ENCODE peak calls at places on chromosomes 3 and 15, in seven cellular contexts. I is SW480; E is NT2/D1; W is lower lobe of right lung; O is stimulated activated CD4-positive, alpha-beta T cell treated with anti-CD3 and anti-CD28 coated beads, Interleukin-2, amount 100 ng/mL, for 24 hours; K is thoracic aorta; A is left ventricle myocardium inferior. B is an unnamed sample.

GRCh38 chr3:12458901-12459300 is 25.4 kb upstream of the TSEN2 start:
- DNase-seq in A (no peak), K (no peak), W (peak; percentile 88), I (no peak), E (no peak), O (no peak), B (no peak)

GRCh38 chr3:174202561-174202960 is 656.6 kb upstream of the NAALADL2 start:
- DNase-seq in I (no peak), W (no peak), E (no peak), O (no peak), K (no peak), A (no peak), B (peak; percentile 23)

GRCh38 chr3:146685050-146685814 is 80.1 kb upstream of the PLSCR5 start:
- DNase-seq in I (no peak), W (no peak), A (no peak), K (no peak), O (no peak), E (no peak), B (no peak)

GRCh38 chr3:134315286-134316106 is 58.8 kb downstream of the AMOTL2 start:
- DNase-seq in A (peak; percentile 83), I (no peak), K (peak; percentile 71), O (no peak), W (no peak), E (no peak), B (peak; percentile 66)

GRCh38 chr3:169812124-169812843 is 386 bp upstream of the LRRIQ4 start:
- DNase-seq in E (peak; percentile 40), I (peak; percentile 77), O (peak; percentile 59), K (no peak), W (peak; percentile 86), A (peak; percentile 72), B (peak; percentile 66)

GRCh38 chr15:74461847-74462511 is 1.0 kb upstream of the UBL7 start:
- DNase-seq in K (no peak), O (no peak), E (no peak), W (no peak), I (peak; percentile 26), A (no peak), B (no peak)

GRCh38 chr3:99134996-99135395 is 233.5 kb upstream of the DCBLD2 start:
- DNase-seq in W (no peak), E (no peak), A (no peak), K (no peak), O (no peak), I (no peak), B (peak; percentile 5)

GRCh38 chr15:77418341-77419049 is 1.4 kb downstream of the PEAK1 start:
- DNase-seq in E (no peak), A (no peak), O (no peak), I (no peak), W (no peak), K (no peak), B (no peak)

GRCh38 chr15:68441045-68441743 is 9.2 kb upstream of the ITGA11 start:
- DNase-seq in A (no peak), K (no peak), O (no peak), I (no peak), E (no peak), W (no peak), B (peak; percentile 67)

GRCh38 chr3:29802057-29802456 is 521.2 kb downstream of the RBMS3 start:
- DNase-seq in E (no peak), O (no peak), W (no peak), A (no peak), I (no peak), K (no peak), B (no peak)

GRCh38 chr3:188583476-188584161 is 429.7 kb downstream of the LPP start:
- DNase-seq in A (no peak), W (no peak), O (peak; percentile 25), K (no peak), I (no peak), E (no peak), B (no peak)

GRCh38 chr3:31968391-31968926 is 12.6 kb downstream of the OSBPL10 start:
- DNase-seq in A (no peak), O (no peak), E (no peak), W (no peak), K (no peak), I (peak; percentile 5), B (peak; percentile 83)

GRCh38 chr3:24340161-24340560 is 154.5 kb downstream of the THRB start:
- DNase-seq in O (no peak), I (no peak), W (no peak), E (no peak), K (no peak), A (no peak), B (no peak)

GRCh38 chr3:45232531-45232930 is 6.4 kb upstream of the TMEM158 start:
- DNase-seq in I (no peak), E (no peak), W (no peak), K (no peak), A (no peak), O (no peak), B (no peak)

GRCh38 chr3:126005951-126006350 is 37.0 kb downstream of the ROPN1B start:
- DNase-seq in E (no peak), W (no peak), I (no peak), O (no peak), K (no peak), A (no peak), B (peak; percentile 41)

GRCh38 chr3:112847692-112848091 is 1.0 kb upstream of the CD200R1L start:
- DNase-seq in A (no peak), E (no peak), K (no peak), O (no peak), W (no peak), I (no peak), B (no peak)

GRCh38 chr3:84772841-84773240 is 185.9 kb upstream of the CADM2 start:
- DNase-seq in W (no peak), O (no peak), K (no peak), E (no peak), I (no peak), A (no peak), B (no peak)

GRCh38 chr15:60038111-60038521 is 34.0 kb downstream of the FOXB1 start:
- DNase-seq in W (no peak), E (no peak), A (no peak), I (no peak), O (no peak), K (no peak), B (no peak)

GRCh38 chr3:42552830-42553229 is 28.9 kb downstream of the SEC22C start:
- DNase-seq in O (no peak), A (no peak), W (no peak), I (no peak), K (no peak), E (no peak), B (no peak)

GRCh38 chr15:90701880-90702630 is 15.1 kb upstream of the BLM start:
- DNase-seq in E (no peak), O (no peak), W (peak; percentile 60), A (peak; percentile 33), K (no peak), I (no peak), B (peak; percentile 51)

GRCh38 chr15:31442203-31443090 is 115.8 kb downstream of the KLF13 start:
- DNase-seq in K (no peak), I (no peak), O (no peak), W (no peak), A (no peak), E (no peak), B (peak; percentile 95)

GRCh38 chr3:52095990-52096775 is 39.8 kb upstream of the DUSP7 start:
- DNase-seq in O (no peak), E (no peak), K (no peak), W (peak; percentile 35), I (no peak), A (no peak), B (peak; percentile 61)

GRCh38 chr3:101829066-101829830 is 20.1 kb upstream of the NFKBIZ start:
- DNase-seq in W (no peak), O (peak; percentile 57), I (no peak), A (peak; percentile 67), E (no peak), K (peak; percentile 47), B (peak; percentile 61)

GRCh38 chr15:65101418-65101890 is 13.5 kb downstream of the UBAP1L start:
- DNase-seq in A (peak; percentile 58), I (peak; percentile 43), W (peak; percentile 76), K (no peak), E (peak; percentile 82), O (peak; percentile 70), B (peak; percentile 69)

GRCh38 chr15:88118035-88118434 is 138.5 kb downstream of the NTRK3 start:
- DNase-seq in E (no peak), W (no peak), A (no peak), I (no peak), O (no peak), K (no peak), B (no peak)

GRCh38 chr15:70014860-70015490 is 82.7 kb downstream of the TLE3 start:
- DNase-seq in O (no peak), W (peak; percentile 43), I (no peak), E (peak; percentile 91), K (no peak), A (no peak), B (no peak)

GRCh38 chr3:99499235-99499798 is 139.1 kb upstream of the COL8A1 start:
- DNase-seq in I (peak; percentile 20), K (no peak), O (no peak), A (no peak), W (no peak), E (peak; percentile 33), B (peak; percentile 63)